ENCODE peak calls at places on chromosomes 6 and 20, in nine cellular contexts. One of them, this sample, is unnamed.

GRCh38 chr6:134979142-134979541 is 29.2 kb upstream of the ALDH8A1 start:
- DNase-seq in endodermal cell: no peak
- DNase-seq in GM06990: peak; percentile 73
- DNase-seq in GM10248: peak; percentile 22
- DNase-seq in transverse colon: no peak
- DNase-seq in WERI-Rb-1: no peak
- DNase-seq in adrenal gland: no peak
- DNase-seq in foreskin fibroblast: no peak
- DNase-seq in neural crest cell: no peak
- DNase-seq in this sample: no peak

GRCh38 chr6:47169785-47170685 is 127.9 kb upstream of the ADGRF1 start:
- DNase-seq in adrenal gland: no peak
- DNase-seq in GM10248: no peak
- DNase-seq in GM06990: no peak
- DNase-seq in endodermal cell: no peak
- DNase-seq in foreskin fibroblast: peak; percentile 41
- DNase-seq in WERI-Rb-1: no peak
- DNase-seq in transverse colon: no peak
- DNase-seq in neural crest cell: no peak
- DNase-seq in this sample: no peak

GRCh38 chr6:44021628-44022295 is 105.5 kb downstream of the MRPL14 start:
- DNase-seq in GM10248: no peak
- DNase-seq in adrenal gland: peak; percentile 3
- DNase-seq in neural crest cell: no peak
- DNase-seq in GM06990: no peak
- DNase-seq in WERI-Rb-1: peak; percentile 61
- DNase-seq in foreskin fibroblast: no peak
- DNase-seq in transverse colon: peak; percentile 7
- DNase-seq in endodermal cell: peak; percentile 32
- DNase-seq in this sample: no peak

GRCh38 chr20:57442888-57443239 is 51.7 kb downstream of the RBM38 start:
- DNase-seq in foreskin fibroblast: no peak
- DNase-seq in adrenal gland: no peak
- DNase-seq in GM10248: no peak
- DNase-seq in neural crest cell: no peak
- DNase-seq in GM06990: no peak
- DNase-seq in WERI-Rb-1: no peak
- DNase-seq in transverse colon: no peak
- DNase-seq in endodermal cell: no peak
- DNase-seq in this sample: no peak

GRCh38 chr6:97215157-97215769 is 67.8 kb downstream of the MMS22L start:
- DNase-seq in foreskin fibroblast: peak; percentile 50
- DNase-seq in adrenal gland: peak; percentile 62
- DNase-seq in neural crest cell: peak; percentile 33
- DNase-seq in transverse colon: peak; percentile 10
- DNase-seq in GM06990: no peak
- DNase-seq in GM10248: no peak
- DNase-seq in WERI-Rb-1: peak; percentile 74
- DNase-seq in endodermal cell: peak; percentile 66
- DNase-seq in this sample: peak; percentile 24

GRCh38 chr6:108395297-108395696 is 100.4 kb downstream of the AFG1L start:
- DNase-seq in GM10248: no peak
- DNase-seq in WERI-Rb-1: no peak
- DNase-seq in foreskin fibroblast: no peak
- DNase-seq in neural crest cell: no peak
- DNase-seq in GM06990: no peak
- DNase-seq in adrenal gland: no peak
- DNase-seq in endodermal cell: no peak
- DNase-seq in transverse colon: no peak
- DNase-seq in this sample: no peak

GRCh38 chr20:19821605-19822004 is 63.5 kb downstream of the RIN2 start:
- DNase-seq in endodermal cell: no peak
- DNase-seq in adrenal gland: no peak
- DNase-seq in GM10248: no peak
- DNase-seq in GM06990: no peak
- DNase-seq in WERI-Rb-1: no peak
- DNase-seq in transverse colon: no peak
- DNase-seq in foreskin fibroblast: no peak
- DNase-seq in neural crest cell: no peak
- DNase-seq in this sample: no peak

GRCh38 chr6:144064402-144064830 is 31.0 kb downstream of the SF3B5 start:
- DNase-seq in GM06990: peak; percentile 71
- DNase-seq in foreskin fibroblast: no peak
- DNase-seq in adrenal gland: peak; percentile 36
- DNase-seq in transverse colon: peak; percentile 51
- DNase-seq in endodermal cell: no peak
- DNase-seq in GM10248: peak; percentile 63
- DNase-seq in WERI-Rb-1: peak; percentile 60
- DNase-seq in neural crest cell: peak; percentile 23
- DNase-seq in this sample: peak; percentile 54

GRCh38 chr6:113632220-113632864 is 224.8 kb upstream of the MARCKS start:
- DNase-seq in GM06990: peak; percentile 71
- DNase-seq in GM10248: no peak
- DNase-seq in adrenal gland: peak; percentile 53
- DNase-seq in foreskin fibroblast: peak; percentile 81
- DNase-seq in transverse colon: peak; percentile 54
- DNase-seq in WERI-Rb-1: no peak
- DNase-seq in neural crest cell: peak; percentile 5
- DNase-seq in endodermal cell: no peak
- DNase-seq in this sample: peak; percentile 11

GRCh38 chr6:7697820-7698623 is 27.9 kb upstream of the BMP6 start:
- DNase-seq in GM10248: no peak
- DNase-seq in GM06990: peak; percentile 11
- DNase-seq in WERI-Rb-1: no peak
- DNase-seq in adrenal gland: peak; percentile 76
- DNase-seq in foreskin fibroblast: peak; percentile 83
- DNase-seq in endodermal cell: no peak
- DNase-seq in neural crest cell: no peak
- DNase-seq in transverse colon: peak; percentile 13
- DNase-seq in this sample: no peak

GRCh38 chr6:87789198-87789899 is 87.3 kb upstream of the AKIRIN2 start:
- DNase-seq in foreskin fibroblast: peak; percentile 40
- DNase-seq in neural crest cell: no peak
- DNase-seq in transverse colon: no peak
- DNase-seq in WERI-Rb-1: no peak
- DNase-seq in adrenal gland: peak; percentile 69
- DNase-seq in GM06990: no peak
- DNase-seq in endodermal cell: no peak
- DNase-seq in GM10248: no peak
- DNase-seq in this sample: no peak

GRCh38 chr6:15501806-15502450 is 160.9 kb downstream of the DTNBP1 start:
- DNase-seq in neural crest cell: no peak
- DNase-seq in endodermal cell: no peak
- DNase-seq in GM06990: no peak
- DNase-seq in transverse colon: peak; percentile 18
- DNase-seq in foreskin fibroblast: no peak
- DNase-seq in GM10248: no peak
- DNase-seq in WERI-Rb-1: no peak
- DNase-seq in adrenal gland: peak; percentile 59
- DNase-seq in this sample: no peak

GRCh38 chr20:36214684-36215256 is 21.5 kb upstream of the AAR2 start:
- DNase-seq in endodermal cell: peak; percentile 72
- DNase-seq in adrenal gland: no peak
- DNase-seq in GM06990: no peak
- DNase-seq in neural crest cell: no peak
- DNase-seq in GM10248: peak; percentile 60
- DNase-seq in foreskin fibroblast: no peak
- DNase-seq in transverse colon: no peak
- DNase-seq in WERI-Rb-1: peak; percentile 52
- DNase-seq in this sample: no peak

GRCh38 chr20:36216314-36217025 is 19.8 kb upstream of the AAR2 start:
- DNase-seq in endodermal cell: no peak
- DNase-seq in GM10248: no peak
- DNase-seq in foreskin fibroblast: no peak
- DNase-seq in neural crest cell: no peak
- DNase-seq in adrenal gland: no peak
- DNase-seq in GM06990: no peak
- DNase-seq in transverse colon: no peak
- DNase-seq in WERI-Rb-1: no peak
- DNase-seq in this sample: no peak

GRCh38 chr20:36218380-36219064 is 17.8 kb upstream of the AAR2 start:
- DNase-seq in foreskin fibroblast: no peak
- DNase-seq in WERI-Rb-1: no peak
- DNase-seq in endodermal cell: no peak
- DNase-seq in neural crest cell: no peak
- DNase-seq in GM06990: no peak
- DNase-seq in adrenal gland: no peak
- DNase-seq in transverse colon: no peak
- DNase-seq in GM10248: no peak
- DNase-seq in this sample: no peak

GRCh38 chr20:36215778-36216177 is 20.5 kb upstream of the AAR2 start:
- DNase-seq in adrenal gland: no peak
- DNase-seq in WERI-Rb-1: no peak
- DNase-seq in endodermal cell: no peak
- DNase-seq in transverse colon: no peak
- DNase-seq in GM06990: no peak
- DNase-seq in foreskin fibroblast: no peak
- DNase-seq in neural crest cell: no peak
- DNase-seq in GM10248: no peak
- DNase-seq in this sample: no peak

GRCh38 chr20:36217226-36217625 is 19.1 kb upstream of the AAR2 start:
- DNase-seq in transverse colon: no peak
- DNase-seq in WERI-Rb-1: peak; percentile 66
- DNase-seq in neural crest cell: no peak
- DNase-seq in endodermal cell: peak; percentile 93
- DNase-seq in GM10248: no peak
- DNase-seq in foreskin fibroblast: no peak
- DNase-seq in adrenal gland: no peak
- DNase-seq in GM06990: no peak
- DNase-seq in this sample: no peak
- TF ChIP-seq CTCF in transverse colon: no peak
- TF ChIP-seq CTCF in WERI-Rb-1: peak; percentile 67
- TF ChIP-seq CTCF in neural crest cell: no peak
- TF ChIP-seq CTCF in endodermal cell: peak; percentile 89
- TF ChIP-seq CTCF in GM10248: no peak
- TF ChIP-seq CTCF in foreskin fibroblast: no peak
- TF ChIP-seq CTCF in adrenal gland: no peak
- TF ChIP-seq CTCF in GM06990: no peak
- TF ChIP-seq CTCF in this sample: peak; percentile 13

GRCh38 chr6:131183427-131184095 is 48.3 kb downstream of the AKAP7 start:
- DNase-seq in GM06990: no peak
- DNase-seq in adrenal gland: no peak
- DNase-seq in foreskin fibroblast: no peak
- DNase-seq in GM10248: no peak
- DNase-seq in transverse colon: no peak
- DNase-seq in endodermal cell: peak; percentile 80
- DNase-seq in neural crest cell: no peak
- DNase-seq in WERI-Rb-1: no peak
- DNase-seq in this sample: no peak
- TF ChIP-seq CTCF in GM06990: no peak
- TF ChIP-seq CTCF in adrenal gland: no peak
- TF ChIP-seq CTCF in foreskin fibroblast: no peak
- TF ChIP-seq CTCF in GM10248: no peak
- TF ChIP-seq CTCF in transverse colon: no peak
- TF ChIP-seq CTCF in endodermal cell: no peak
- TF ChIP-seq CTCF in neural crest cell: no peak
- TF ChIP-seq CTCF in WERI-Rb-1: no peak
- TF ChIP-seq CTCF in this sample: no peak

GRCh38 chr6:28209753-28210535 is 15.1 kb upstream of the ZSCAN9 start:
- DNase-seq in foreskin fibroblast: no peak
- DNase-seq in GM10248: no peak
- DNase-seq in WERI-Rb-1: peak; percentile 75
- DNase-seq in transverse colon: no peak
- DNase-seq in endodermal cell: no peak
- DNase-seq in adrenal gland: no peak
- DNase-seq in neural crest cell: no peak
- DNase-seq in GM06990: no peak
- DNase-seq in this sample: no peak

GRCh38 chr6:28215425-28215824 is 9.7 kb upstream of the ZSCAN9 start:
- DNase-seq in transverse colon: peak; percentile 56
- DNase-seq in adrenal gland: no peak
- DNase-seq in foreskin fibroblast: no peak
- DNase-seq in GM06990: no peak
- DNase-seq in WERI-Rb-1: no peak
- DNase-seq in neural crest cell: no peak
- DNase-seq in endodermal cell: no peak
- DNase-seq in GM10248: no peak
- DNase-seq in this sample: no peak

GRCh38 chr6:28211840-28212509 is 13.1 kb upstream of the ZSCAN9 start:
- DNase-seq in transverse colon: no peak
- DNase-seq in adrenal gland: no peak
- DNase-seq in GM06990: peak; percentile 50
- DNase-seq in endodermal cell: peak; percentile 73
- DNase-seq in WERI-Rb-1: no peak
- DNase-seq in foreskin fibroblast: no peak
- DNase-seq in neural crest cell: no peak
- DNase-seq in GM10248: peak; percentile 27
- DNase-seq in this sample: no peak

GRCh38 chr6:28213213-28213523 is 11.9 kb upstream of the ZSCAN9 start:
- DNase-seq in foreskin fibroblast: no peak
- DNase-seq in GM10248: no peak
- DNase-seq in endodermal cell: no peak
- DNase-seq in neural crest cell: no peak
- DNase-seq in GM06990: no peak
- DNase-seq in WERI-Rb-1: no peak
- DNase-seq in transverse colon: no peak
- DNase-seq in adrenal gland: no peak
- DNase-seq in this sample: no peak

GRCh38 chr6:28212510-28213212 is 12.4 kb upstream of the ZSCAN9 start:
- DNase-seq in foreskin fibroblast: peak; percentile 50
- DNase-seq in GM06990: peak; percentile 81
- DNase-seq in GM10248: peak; percentile 69
- DNase-seq in neural crest cell: peak; percentile 28
- DNase-seq in adrenal gland: no peak
- DNase-seq in transverse colon: peak; percentile 50
- DNase-seq in endodermal cell: peak; percentile 95
- DNase-seq in WERI-Rb-1: no peak
- DNase-seq in this sample: peak; percentile 68
- TF ChIP-seq CTCF in foreskin fibroblast: no peak
- TF ChIP-seq CTCF in GM06990: peak; percentile 23
- TF ChIP-seq CTCF in GM10248: peak; percentile 37
- TF ChIP-seq CTCF in neural crest cell: no peak
- TF ChIP-seq CTCF in adrenal gland: no peak
- TF ChIP-seq CTCF in transverse colon: no peak
- TF ChIP-seq CTCF in endodermal cell: peak; percentile 14
- TF ChIP-seq CTCF in WERI-Rb-1: no peak
- TF ChIP-seq CTCF in this sample: no peak

DNA sequence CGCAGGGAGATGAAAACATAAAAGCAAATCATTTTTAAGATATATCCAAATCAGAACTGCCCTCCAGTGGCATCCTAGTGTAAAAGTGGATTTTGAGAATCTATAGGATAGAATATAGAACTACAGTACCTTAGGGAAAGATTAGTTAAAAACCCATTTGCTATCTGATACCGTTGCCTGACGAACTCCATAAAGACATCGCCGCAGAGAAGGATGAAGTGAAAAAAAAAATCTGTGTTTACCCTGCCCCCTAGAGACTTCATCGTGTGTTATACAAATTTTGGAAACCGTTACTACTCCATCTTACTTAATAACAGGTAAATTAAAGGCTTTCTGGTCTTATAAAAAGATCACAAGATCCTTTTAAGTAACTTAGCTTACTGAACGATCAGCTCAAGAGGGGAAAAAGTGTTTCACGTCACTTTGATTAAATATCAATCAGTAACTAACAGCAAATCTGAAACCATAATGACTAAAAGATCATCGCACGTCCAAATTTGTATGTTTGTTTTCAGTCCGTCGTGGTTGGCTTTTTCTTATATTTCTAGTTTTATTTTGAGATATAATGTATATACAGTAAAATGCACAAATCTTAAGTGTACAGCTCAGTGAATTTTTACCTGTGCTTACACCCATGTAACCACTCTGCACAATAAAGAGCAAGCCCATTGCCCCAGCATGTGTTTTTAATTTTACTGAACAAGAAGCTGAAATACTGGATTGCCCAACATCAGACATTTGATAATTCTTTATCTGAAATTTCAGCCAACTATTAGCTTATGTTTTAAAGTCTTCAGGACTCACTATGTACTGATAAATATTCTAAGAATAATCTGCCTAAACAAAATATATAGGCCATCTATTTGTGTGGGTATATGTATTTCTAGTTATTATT is 879 bp upstream of the MCM3 start:
- DNase-seq in WERI-Rb-1: no peak
- DNase-seq in GM06990: peak; percentile 34
- DNase-seq in GM10248: no peak
- DNase-seq in adrenal gland: no peak
- DNase-seq in foreskin fibroblast: peak; percentile 31
- DNase-seq in endodermal cell: no peak
- DNase-seq in transverse colon: no peak
- DNase-seq in neural crest cell: no peak
- DNase-seq in this sample: no peak
- TF ChIP-seq CTCF in WERI-Rb-1: no peak
- TF ChIP-seq CTCF in GM06990: no peak
- TF ChIP-seq CTCF in GM10248: peak; percentile 28
- TF ChIP-seq CTCF in adrenal gland: peak; percentile 25
- TF ChIP-seq CTCF in foreskin fibroblast: no peak
- TF ChIP-seq CTCF in endodermal cell: no peak
- TF ChIP-seq CTCF in transverse colon: no peak
- TF ChIP-seq CTCF in neural crest cell: peak; percentile 42
- TF ChIP-seq CTCF in this sample: no peak